ENCODE peak calls at places on chromosomes 3 and 15, in four cellular contexts. L is H9, Z is IMR-90, R is H1. B is an unnamed sample.

GRCh38 chr15:42401544-42402478 is 42.5 kb downstream of the CAPN3 start:
- DNase-seq in L (no peak), Z (no peak), R (no peak), B (no peak)

GRCh38 chr3:79086514-79086913 is 681.3 kb downstream of the ROBO1 start:
- DNase-seq in L (peak), Z (peak), R (peak), B (peak)

GRCh38 chr15:63447277-63447676 is 57.1 kb upstream of the USP3 start:
- DNase-seq in L (no peak), Z (no peak), R (no peak), B (no peak)

GRCh38 chr3:100027321-100027720 is 87.0 kb downstream of the FILIP1L start:
- DNase-seq in L (no peak), Z (peak), R (no peak), B (no peak)

GRCh38 chr15:57542505-57542817 is 49.2 kb upstream of the MYZAP start:
- DNase-seq in L (no peak), Z (no peak), R (no peak), B (no peak)

GRCh38 chr3:111236833-111237713 is 165.5 kb downstream of the NECTIN3 start:
- DNase-seq in L (no peak), Z (peak), R (no peak), B (peak)

GRCh38 chr3:52293491-52294319 is 6.1 kb downstream of the GLYCTK start:
- DNase-seq in L (no peak), Z (no peak), R (no peak), B (no peak)

GRCh38 chr3:126137490-126138130 is 42.8 kb downstream of the ALDH1L1 start:
- DNase-seq in L (peak), Z (no peak), R (no peak), B (no peak)

GRCh38 chr15:92666780-92667179 is 11.2 kb upstream of the FAM174B start:
- DNase-seq in L (no peak), Z (no peak), R (no peak), B (no peak)

DNA sequence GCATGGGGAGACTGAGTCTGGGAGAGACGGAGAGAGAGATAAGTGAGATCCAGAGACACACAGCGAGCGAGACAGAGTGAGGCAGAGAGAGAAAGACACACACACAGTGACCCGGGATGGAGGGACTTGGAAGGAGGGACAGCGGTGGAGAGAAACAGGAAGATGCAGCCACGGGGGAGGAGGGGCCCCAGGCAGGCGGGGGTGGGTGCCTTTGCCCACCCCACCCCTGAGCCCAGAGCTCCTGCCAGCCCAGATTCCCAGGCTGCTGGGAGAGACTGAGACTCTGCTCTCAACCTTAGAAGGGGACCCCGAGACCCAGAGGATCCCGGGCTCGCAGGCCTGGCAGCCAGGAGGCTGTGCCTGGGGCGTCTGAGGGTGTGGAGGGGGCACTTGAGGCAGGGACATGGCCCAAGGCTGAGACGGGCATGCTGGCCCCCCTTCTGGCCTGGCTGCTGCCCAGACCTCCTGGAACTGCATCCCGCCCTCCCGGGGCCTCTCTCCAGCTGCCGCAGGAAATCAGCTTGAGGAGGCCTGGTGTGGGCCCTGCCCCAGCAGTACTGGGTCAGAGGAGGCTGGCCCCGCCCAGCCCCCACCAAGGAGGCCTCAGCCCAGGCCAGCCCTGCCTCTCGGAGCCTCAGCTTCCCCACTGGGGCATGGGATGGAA is 18.1 kb downstream of the H1-8 start:
- DNase-seq in L (no peak), Z (peak), R (no peak), B (no peak)
- H2AK5ac ChIP-seq in L (no peak), Z (peak), R (no peak), B (no peak)

DNA sequence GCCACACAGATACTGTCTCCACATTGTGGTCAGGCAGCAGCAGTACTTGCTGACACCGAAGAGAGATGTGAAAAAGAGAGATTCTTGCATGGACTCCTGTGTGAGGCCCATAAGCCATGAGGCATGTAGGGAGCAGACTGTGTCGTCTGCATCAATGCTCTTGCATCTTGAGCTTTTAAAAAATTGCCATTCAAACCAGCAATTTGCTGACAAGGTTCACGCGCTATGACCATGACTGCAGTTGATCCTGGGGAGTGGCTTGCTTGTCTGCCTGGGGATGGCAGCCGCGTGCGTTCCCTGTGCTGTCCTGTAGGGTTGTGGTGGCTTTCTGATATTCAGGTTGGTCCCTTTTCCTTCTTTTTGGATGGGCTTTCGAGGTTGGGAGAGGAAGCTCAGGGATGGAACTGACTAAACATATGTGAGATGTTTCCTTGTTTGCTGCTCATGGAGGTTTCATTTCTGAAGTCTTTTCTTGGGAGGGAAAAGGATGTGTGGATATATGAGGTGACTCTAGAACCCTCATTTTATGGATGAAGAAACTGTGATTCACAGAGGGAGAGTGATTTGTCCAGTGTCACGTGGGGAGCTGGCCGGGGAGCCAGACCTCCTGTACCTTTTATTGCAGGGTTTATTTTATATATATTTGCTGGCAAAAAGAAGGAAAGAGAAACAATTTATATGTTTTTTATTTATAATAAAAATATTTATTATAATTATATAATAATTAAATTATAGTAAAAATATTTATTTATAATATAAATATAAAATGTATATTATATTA is 48.6 kb downstream of the LPP start:
- DNase-seq in L (peak), Z (no peak), R (no peak), B (peak)
- H3K23ac ChIP-seq in L (no peak), Z (peak), R (no peak), B (no peak)

GRCh38 chr3:37521403-37521802 is 340.3 kb upstream of the CTDSPL start:
- DNase-seq in L (no peak), Z (no peak), R (no peak), B (no peak)
- H3K56ac ChIP-seq in L (no peak), Z (no peak), R (no peak), B (no peak)

GRCh38 chr3:42801048-42801620 is 3.2 kb downstream of the HIGD1A start:
- DNase-seq in L (no peak), Z (no peak), R (no peak), B (no peak)
- H2AK5ac ChIP-seq in L (no peak), Z (no peak), R (no peak), B (no peak)

GRCh38 chr3:14494279-14494972 is 45.7 kb downstream of the GRIP2 start:
- DNase-seq in L (no peak), Z (no peak), R (no peak), B (no peak)
- H3K23ac ChIP-seq in L (no peak), Z (no peak), R (no peak), B (no peak)

DNA sequence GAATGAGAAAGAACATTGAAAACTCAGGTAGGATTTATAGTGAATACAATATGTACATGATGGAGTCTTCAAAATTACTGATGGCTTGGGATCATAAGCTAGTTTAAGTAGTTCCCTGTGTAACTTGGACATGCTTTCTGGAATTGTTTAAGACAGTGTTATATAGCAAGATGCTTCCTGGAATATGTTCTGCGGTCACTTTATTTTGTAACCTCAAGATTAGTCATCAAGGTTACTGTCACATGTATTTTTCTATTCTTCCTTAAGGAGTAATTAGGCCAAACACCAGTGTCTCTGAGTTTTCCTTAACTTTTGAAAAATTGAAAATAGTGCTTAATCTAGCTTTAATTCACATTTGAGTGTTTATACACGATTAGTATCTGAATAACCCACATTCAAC is 760.3 kb upstream of the ARRDC4 start:
- DNase-seq in L (no peak), Z (no peak), R (no peak), B (no peak)
- H3K56ac ChIP-seq in L (no peak), Z (no peak), R (no peak), B (no peak)

DNA sequence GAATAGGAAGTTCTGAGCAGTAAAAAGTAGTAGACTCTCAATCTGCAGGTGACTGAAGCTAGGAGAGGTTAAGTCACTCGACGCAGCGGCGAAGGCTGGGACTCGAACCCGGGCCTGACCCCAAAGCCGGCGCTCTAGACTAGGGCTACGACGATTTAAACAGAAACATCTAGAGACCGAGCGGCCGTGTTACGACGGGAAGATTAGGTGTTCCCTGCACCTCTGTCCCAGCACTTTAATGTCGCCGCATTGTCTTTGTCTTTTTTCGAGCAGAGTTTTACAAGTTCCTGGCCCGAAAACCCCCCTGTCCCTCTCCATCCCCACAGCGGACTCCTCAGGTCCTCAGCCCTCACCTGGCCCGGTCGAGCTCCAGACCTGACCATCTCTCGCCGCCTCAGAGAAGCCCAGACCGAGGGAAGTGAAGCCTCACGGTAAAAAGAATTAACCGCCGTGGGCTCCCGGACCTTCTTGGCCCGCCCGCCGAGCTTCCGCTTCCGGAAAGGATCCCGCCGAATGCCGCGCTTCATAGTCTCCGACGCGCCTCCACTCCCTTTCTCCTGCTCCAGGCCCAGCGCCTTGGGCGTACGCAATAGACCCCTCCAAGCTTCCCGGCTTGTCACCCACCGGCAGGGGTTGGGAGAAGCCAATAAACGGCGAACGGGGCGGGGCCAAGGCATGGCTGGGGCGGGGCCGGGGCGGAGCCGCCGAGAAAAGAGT is at the start of gene CCDC14:
- DNase-seq in L (peak), Z (peak), R (peak), B (peak)
- H2AK5ac ChIP-seq in L (no peak), Z (peak), R (no peak), B (no peak)

GRCh38 chr3:14148041-14148985 is 23.5 kb downstream of the TMEM43 start:
- DNase-seq in L (peak), Z (no peak), R (no peak), B (peak)
- H3K23ac ChIP-seq in L (no peak), Z (no peak), R (no peak), B (peak)

GRCh38 chr3:23455084-23455483 is 252.0 kb downstream of the UBE2E2 start:
- DNase-seq in L (no peak), Z (peak), R (no peak), B (no peak)
- H3K56ac ChIP-seq in L (no peak), Z (no peak), R (no peak), B (no peak)

B was measured in mesendoderm.